ENCODE peak calls at places on chromosomes 3 and 15, in four cellular contexts. One of them, this sample, is unnamed. For H3K36me3 and H3K9me3, the result is how much of the 10 kb centered on the place peaks cover.

GRCh38 chr3:160374472-160374871 is 24.6 kb downstream of the IFT80 start:
- DNase-seq in CD8-positive, alpha-beta T cell: no peak
- DNase-seq in SJSA1: no peak
- DNase-seq in stomach: no peak
- DNase-seq in this sample: no peak

GRCh38 chr3:194395201-194395600 is 3.9 kb downstream of the GP5 start:
- DNase-seq in SJSA1: no peak
- DNase-seq in CD8-positive, alpha-beta T cell: no peak
- DNase-seq in stomach: no peak
- DNase-seq in this sample: no peak

GRCh38 chr3:42275217-42275616 is 9.2 kb upstream of the CCK start:
- DNase-seq in stomach: no peak
- DNase-seq in SJSA1: peak
- DNase-seq in CD8-positive, alpha-beta T cell: no peak
- DNase-seq in this sample: no peak

GRCh38 chr3:30342319-30343060 is 263.9 kb upstream of the TGFBR2 start:
- DNase-seq in stomach: no peak
- DNase-seq in SJSA1: peak
- DNase-seq in CD8-positive, alpha-beta T cell: no peak
- DNase-seq in this sample: no peak

GRCh38 chr3:43105224-43105596 is 669 bp downstream of the POMGNT2 start:
- DNase-seq in SJSA1: no peak
- DNase-seq in stomach: no peak
- DNase-seq in CD8-positive, alpha-beta T cell: peak
- DNase-seq in this sample: peak

GRCh38 chr15:92606126-92606835 is 49.3 kb downstream of the FAM174B start:
- DNase-seq in CD8-positive, alpha-beta T cell: no peak
- DNase-seq in stomach: no peak
- DNase-seq in SJSA1: no peak
- DNase-seq in this sample: no peak

GRCh38 chr15:64749999-64750657 is 25.3 kb downstream of the RBPMS2 start:
- DNase-seq in CD8-positive, alpha-beta T cell: no peak
- DNase-seq in stomach: no peak
- DNase-seq in SJSA1: no peak
- DNase-seq in this sample: no peak

GRCh38 chr15:58536414-58536813 is 104.6 kb downstream of the LIPC start:
- DNase-seq in stomach: peak
- DNase-seq in CD8-positive, alpha-beta T cell: no peak
- DNase-seq in SJSA1: no peak
- DNase-seq in this sample: no peak

GRCh38 chr15:35307026-35307425 is 221.9 kb upstream of the NANOGP8 start:
- DNase-seq in SJSA1: no peak
- DNase-seq in stomach: no peak
- DNase-seq in CD8-positive, alpha-beta T cell: no peak
- DNase-seq in this sample: no peak

GRCh38 chr3:36993326-36994283 is at the start of gene MLH1:
- DNase-seq in SJSA1: peak
- DNase-seq in CD8-positive, alpha-beta T cell: peak
- DNase-seq in stomach: peak
- DNase-seq in this sample: peak

GRCh38 chr3:128482857-128483656 is 9.9 kb downstream of the GATA2 start:
- DNase-seq in stomach: no peak
- DNase-seq in SJSA1: peak
- DNase-seq in CD8-positive, alpha-beta T cell: no peak
- DNase-seq in this sample: peak

GRCh38 chr3:32018723-32019564 is 37.4 kb downstream of the ZNF860 start:
- DNase-seq in SJSA1: no peak
- DNase-seq in CD8-positive, alpha-beta T cell: no peak
- DNase-seq in stomach: no peak
- DNase-seq in this sample: no peak

GRCh38 chr3:3800685-3801509 is 1.7 kb downstream of the LRRN1 start:
- DNase-seq in CD8-positive, alpha-beta T cell: no peak
- DNase-seq in stomach: peak
- DNase-seq in SJSA1: no peak
- DNase-seq in this sample: peak

GRCh38 chr3:169929830-169930519 is 18.6 kb downstream of the SAMD7 start:
- DNase-seq in CD8-positive, alpha-beta T cell: no peak
- DNase-seq in stomach: no peak
- DNase-seq in SJSA1: no peak
- DNase-seq in this sample: no peak

GRCh38 chr3:10224794-10225660 is 23.2 kb upstream of the TATDN2 start:
- DNase-seq in stomach: peak
- DNase-seq in CD8-positive, alpha-beta T cell: peak
- DNase-seq in SJSA1: peak
- DNase-seq in this sample: peak

GRCh38 chr3:52437326-52438103 is 7.4 kb downstream of the SEMA3G start:
- DNase-seq in CD8-positive, alpha-beta T cell: no peak
- DNase-seq in stomach: peak
- DNase-seq in SJSA1: no peak
- DNase-seq in this sample: no peak

GRCh38 chr3:27483117-27484001 is 825 bp downstream of the SLC4A7 start:
- DNase-seq in stomach: peak
- DNase-seq in SJSA1: peak
- DNase-seq in CD8-positive, alpha-beta T cell: peak
- DNase-seq in this sample: no peak

GRCh38 chr15:82306791-82307713 is 42.2 kb downstream of the GOLGA6L10 start:
- DNase-seq in SJSA1: peak
- DNase-seq in CD8-positive, alpha-beta T cell: no peak
- DNase-seq in stomach: no peak
- DNase-seq in this sample: no peak

GRCh38 chr3:141039573-141039972 is 11.6 kb upstream of the SPSB4 start:
- DNase-seq in SJSA1: no peak
- DNase-seq in stomach: no peak
- DNase-seq in CD8-positive, alpha-beta T cell: no peak
- DNase-seq in this sample: no peak

GRCh38 chr3:168249048-168249538 is 153.4 kb upstream of the GOLIM4 start:
- DNase-seq in SJSA1: no peak
- DNase-seq in CD8-positive, alpha-beta T cell: no peak
- DNase-seq in stomach: no peak
- DNase-seq in this sample: no peak

GRCh38 chr3:171242951-171243350 is 216.4 kb upstream of the SLC2A2 start:
- DNase-seq in CD8-positive, alpha-beta T cell: no peak
- DNase-seq in stomach: no peak
- DNase-seq in SJSA1: no peak
- DNase-seq in this sample: no peak

GRCh38 chr3:35864871-35865270 is 225.5 kb downstream of the ARPP21 start:
- DNase-seq in stomach: no peak
- DNase-seq in SJSA1: no peak
- DNase-seq in CD8-positive, alpha-beta T cell: no peak
- DNase-seq in this sample: no peak
- H3K36me3 ChIP-seq in stomach: under half
- H3K36me3 ChIP-seq in SJSA1: under half
- H3K36me3 ChIP-seq in CD8-positive, alpha-beta T cell: under half
- H3K36me3 ChIP-seq in this sample: under half

DNA sequence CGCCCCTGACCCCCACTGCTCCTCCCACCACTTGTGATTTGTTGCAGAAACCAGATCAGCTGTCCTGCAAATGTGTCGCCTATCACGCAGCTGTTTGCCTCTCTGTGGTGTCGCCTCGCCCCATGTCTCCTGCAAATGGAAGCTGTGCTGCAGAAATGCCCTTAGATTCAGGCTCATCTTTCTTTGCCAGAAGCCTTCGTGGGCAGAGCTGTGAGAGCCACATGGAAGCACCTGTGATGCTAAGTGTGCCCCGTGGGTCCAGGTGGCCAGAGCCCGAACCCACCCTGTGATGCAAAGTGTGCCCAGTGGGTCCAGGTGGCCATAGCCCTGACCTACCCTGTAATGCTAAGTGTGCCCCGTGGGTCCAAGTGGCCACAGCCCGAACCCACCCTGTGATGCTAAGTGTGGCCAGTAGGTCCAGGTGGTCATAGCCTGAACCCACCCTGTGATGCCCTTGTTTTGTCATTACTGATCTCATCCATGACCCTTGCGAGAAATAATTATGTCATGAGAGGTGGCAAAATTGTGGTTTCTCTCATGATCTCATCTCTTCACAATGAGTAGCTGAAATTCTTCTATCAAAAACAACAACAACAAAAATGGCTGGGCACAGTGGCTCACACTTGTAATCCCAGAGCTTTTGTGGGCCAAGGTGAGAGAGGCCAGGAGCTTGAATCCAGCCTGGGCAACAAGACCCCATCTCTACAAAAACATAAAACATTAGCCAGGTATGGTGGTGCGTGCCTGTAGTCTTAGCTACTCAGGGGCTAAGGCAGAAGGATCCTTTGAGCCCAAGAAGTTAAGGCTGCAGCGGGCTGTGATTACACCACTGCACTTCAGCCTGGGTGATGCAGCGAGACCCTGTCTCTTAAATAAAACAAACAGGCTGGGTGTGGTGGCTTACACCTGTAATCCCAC is 187.4 kb downstream of the GOLGA6L6 start:
- DNase-seq in SJSA1: no peak
- DNase-seq in stomach: peak
- DNase-seq in CD8-positive, alpha-beta T cell: peak
- DNase-seq in this sample: no peak
- H3K9me3 ChIP-seq in SJSA1: under half
- H3K9me3 ChIP-seq in stomach: under half
- H3K9me3 ChIP-seq in CD8-positive, alpha-beta T cell: under half
- H3K9me3 ChIP-seq in this sample: under half

DNA sequence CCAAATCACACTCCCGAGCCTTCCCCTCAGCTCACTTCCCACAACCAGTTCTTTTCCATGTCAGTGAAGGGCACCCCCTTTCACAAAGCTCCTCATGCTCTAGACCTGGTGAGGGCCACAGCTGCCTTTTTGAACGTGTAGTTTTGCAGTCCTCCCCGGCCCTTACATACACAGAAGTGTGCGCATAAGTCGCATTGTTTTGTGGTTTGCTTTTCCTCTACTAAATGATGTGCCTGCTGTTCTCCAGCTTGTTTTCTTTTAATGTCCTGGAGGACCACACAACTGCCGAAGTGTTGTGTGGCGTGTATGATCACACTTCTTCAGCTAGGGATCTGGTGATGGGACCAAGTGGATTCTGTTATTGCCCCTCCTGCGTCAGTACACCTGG is 7.6 kb downstream of the C15orf39 start:
- DNase-seq in CD8-positive, alpha-beta T cell: no peak
- DNase-seq in stomach: no peak
- DNase-seq in SJSA1: no peak
- DNase-seq in this sample: no peak
- H3K36me3 ChIP-seq in CD8-positive, alpha-beta T cell: under half
- H3K36me3 ChIP-seq in stomach: half or more
- H3K36me3 ChIP-seq in SJSA1: half or more
- H3K36me3 ChIP-seq in this sample: under half

GRCh38 chr15:29159771-29160455 is 109.7 kb downstream of the NSMCE3 start:
- DNase-seq in SJSA1: no peak
- DNase-seq in CD8-positive, alpha-beta T cell: no peak
- DNase-seq in stomach: no peak
- DNase-seq in this sample: no peak
- H3K9me3 ChIP-seq in SJSA1: under half
- H3K9me3 ChIP-seq in CD8-positive, alpha-beta T cell: under half
- H3K9me3 ChIP-seq in stomach: under half
- H3K9me3 ChIP-seq in this sample: under half

This sample was measured in pancreas.